ENCODE peak calls at places on chromosomes 2 and 18, in seven cellular contexts. F is RKO, K is GM13976, D is hepatocyte, T is D341Med, U is NCI-H1105, C is AG09319. N is an unnamed sample.
A peak's percentile ranks its signal among the peaks of the same experiment; 100 is the strongest.

GRCh38 chr2:128644156-128644555 is 325.5 kb upstream of the HS6ST1 start:
- DNase-seq in F (no peak), K (no peak), D (no peak), T (peak; percentile 1), U (no peak), C (no peak), N (no peak)

GRCh38 chr18:49174478-49174877 is 223.7 kb upstream of the SMAD7 start:
- DNase-seq in F (no peak), K (no peak), D (peak; percentile 20), T (no peak), U (no peak), C (peak; percentile 57), N (no peak)

GRCh38 chr2:101759162-101759561 is 61.7 kb downstream of the MAP4K4 start:
- DNase-seq in F (peak; percentile 88), K (no peak), D (peak; percentile 61), T (no peak), U (no peak), C (peak; percentile 67), N (no peak)

GRCh38 chr2:64212801-64213321 is 68.6 kb upstream of the PELI1 start:
- DNase-seq in F (no peak), K (peak; percentile 33), D (peak; percentile 41), T (no peak), U (no peak), C (no peak), N (no peak)

GRCh38 chr18:11981633-11982366 is 493 bp downstream of the IMPA2 start:
- DNase-seq in F (peak; percentile 43), K (no peak), D (peak; percentile 46), T (peak; percentile 65), U (peak; percentile 43), C (no peak), N (no peak)

GRCh38 chr18:55522011-55522410 is 66.0 kb downstream of the TCF4 start:
- DNase-seq in F (no peak), K (no peak), D (peak; percentile 48), T (no peak), U (no peak), C (no peak), N (no peak)

GRCh38 chr18:7325126-7325430 is 94.2 kb downstream of the LRRC30 start:
- DNase-seq in F (no peak), K (no peak), D (no peak), T (no peak), U (no peak), C (no peak), N (no peak)

GRCh38 chr18:50190926-50191325 is 4.0 kb downstream of the MYO5B start:
- DNase-seq in F (no peak), K (no peak), D (no peak), T (no peak), U (no peak), C (no peak), N (no peak)

GRCh38 chr2:97797355-97797754 is 84.0 kb downstream of the ZAP70 start:
- DNase-seq in F (no peak), K (no peak), D (no peak), T (no peak), U (no peak), C (no peak), N (no peak)

GRCh38 chr2:72220170-72220569 is 72.5 kb upstream of the CYP26B1 start:
- DNase-seq in F (peak; percentile 49), K (no peak), D (no peak), T (peak; percentile 35), U (no peak), C (no peak), N (no peak)

GRCh38 chr2:45637440-45637839 is 14.0 kb upstream of the PRKCE start:
- DNase-seq in F (no peak), K (no peak), D (no peak), T (no peak), U (no peak), C (no peak), N (no peak)

GRCh38 chr2:30683240-30683956 is 123.8 kb downstream of the CAPN13 start:
- DNase-seq in F (no peak), K (no peak), D (no peak), T (no peak), U (no peak), C (no peak), N (no peak)

N was measured in caudate nucleus.